ENCODE peak calls at places on chromosomes 1 and 21, in four cellular contexts. Z is GM12878, Y is HL-60, G is K562. F is an unnamed sample.

GRCh38 chr1:62384276-62385005 is 52.4 kb upstream of the USP1 start:
- DNase-seq in Z (no peak), Y (no peak), G (no peak), F (no peak)

GRCh38 chr1:228459091-228459993 is 27.8 kb upstream of the RNF187 start:
- DNase-seq in Z (no peak), Y (peak), G (peak), F (peak)

GRCh38 chr1:17574502-17574901 is 35.0 kb downstream of the ARHGEF10L start:
- DNase-seq in Z (no peak), Y (no peak), G (no peak), F (no peak)

GRCh38 chr1:155093938-155094621 is 15.4 kb downstream of the EFNA3 start:
- DNase-seq in Z (no peak), Y (peak), G (peak), F (no peak)

GRCh38 chr1:11780380-11781147 is 18.6 kb downstream of the C1orf167 start:
- DNase-seq in Z (no peak), Y (no peak), G (no peak), F (no peak)

GRCh38 chr1:160707171-160708109 is 4.2 kb downstream of the CD48 start:
- DNase-seq in Z (no peak), Y (no peak), G (no peak), F (no peak)

GRCh38 chr1:44568128-44568900 is 106.0 kb downstream of the TMEM53 start:
- DNase-seq in Z (no peak), Y (no peak), G (no peak), F (no peak)

GRCh38 chr1:217626321-217626720 is 4.6 kb downstream of the GPATCH2 start:
- DNase-seq in Z (no peak), Y (no peak), G (no peak), F (no peak)

GRCh38 chr21:45975017-45975595 is 6.5 kb upstream of the COL6A1 start:
- DNase-seq in Z (no peak), Y (no peak), G (no peak), F (no peak)

GRCh38 chr1:214552174-214552608 is 789 bp upstream of the PTPN14 start:
- DNase-seq in Z (no peak), Y (no peak), G (no peak), F (peak)

GRCh38 chr1:226097866-226098625 is 35.5 kb downstream of the H3-3A start:
- DNase-seq in Z (no peak), Y (no peak), G (no peak), F (no peak)
- TF ChIP-seq SPI1 in Z (no peak), Y (no peak), G (no peak), F (no peak)

GRCh38 chr1:38064232-38064903 is 17.8 kb upstream of the POU3F1 start:
- DNase-seq in Z (no peak), Y (no peak), G (peak), F (no peak)
- TF ChIP-seq SPI1 in Z (no peak), Y (no peak), G (no peak), F (no peak)

GRCh38 chr21:14259669-14260458 is 43.9 kb downstream of the RBM11 start:
- DNase-seq in Z (no peak), Y (peak), G (peak), F (no peak)
- TF ChIP-seq SPI1 in Z (no peak), Y (no peak), G (no peak), F (no peak)

GRCh38 chr1:22900451-22900850 is 72.2 kb downstream of the LACTBL1 start:
- DNase-seq in Z (no peak), Y (no peak), G (no peak), F (no peak)

GRCh38 chr1:22908880-22909426 is 63.7 kb downstream of the LACTBL1 start:
- DNase-seq in Z (no peak), Y (no peak), G (peak), F (no peak)

GRCh38 chr1:22906968-22907367 is 65.7 kb downstream of the LACTBL1 start:
- DNase-seq in Z (no peak), Y (no peak), G (no peak), F (no peak)

GRCh38 chr1:22907528-22907927 is 65.1 kb downstream of the LACTBL1 start:
- DNase-seq in Z (no peak), Y (no peak), G (no peak), F (no peak)

DNA sequence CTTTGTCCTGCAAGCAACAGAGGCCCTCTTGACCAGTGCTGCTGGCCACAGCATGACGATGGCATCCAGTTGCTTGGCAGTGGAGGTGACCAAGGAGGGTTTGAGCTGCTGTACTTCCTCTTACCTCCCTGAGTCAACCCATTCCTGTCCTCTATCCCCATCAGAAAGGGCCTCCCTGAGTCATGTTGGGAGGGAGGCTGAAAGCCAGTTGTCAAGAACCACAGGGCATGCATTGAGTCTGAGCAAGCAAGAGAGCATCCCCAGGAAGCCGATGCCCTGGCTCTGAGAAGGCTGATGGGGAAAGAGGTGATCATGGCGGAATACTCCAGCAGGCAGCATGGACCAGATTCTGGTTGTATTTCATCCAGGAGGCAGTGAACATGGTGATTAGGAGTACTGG is 69.6 kb downstream of the LACTBL1 start:
- DNase-seq in Z (no peak), Y (no peak), G (no peak), F (no peak)
- TF ChIP-seq SPI1 in Z (no peak), Y (no peak), G (no peak), F (no peak)

DNA sequence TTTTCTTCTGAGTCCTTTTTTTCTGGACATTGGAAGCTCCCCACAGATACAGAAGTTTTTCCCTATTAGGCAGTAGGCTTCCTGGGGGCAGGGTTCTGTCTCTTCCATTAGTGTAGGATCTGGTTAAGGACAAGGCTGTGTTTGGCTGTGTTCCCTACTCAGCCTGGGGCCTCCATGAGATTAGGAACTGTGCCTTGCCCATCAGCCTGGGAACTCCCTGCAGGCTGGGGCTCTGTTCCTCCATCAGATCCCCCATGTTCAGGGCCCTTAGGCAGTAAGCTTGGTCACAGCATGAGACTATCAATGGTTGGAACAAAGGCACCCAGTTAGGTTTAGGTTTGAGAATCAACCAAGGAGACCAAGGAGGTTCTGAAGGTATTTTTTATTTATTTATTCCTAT is 22.7 kb downstream of the NAV1 start:
- DNase-seq in Z (no peak), Y (no peak), G (no peak), F (no peak)
- TF ChIP-seq SPI1 in Z (no peak), Y (no peak), G (no peak), F (no peak)

GRCh38 chr1:230176871-230177411 is 109.9 kb downstream of the GALNT2 start:
- DNase-seq in Z (no peak), Y (peak), G (peak), F (no peak)
- TF ChIP-seq SPI1 in Z (no peak), Y (no peak), G (peak), F (peak)

DNA sequence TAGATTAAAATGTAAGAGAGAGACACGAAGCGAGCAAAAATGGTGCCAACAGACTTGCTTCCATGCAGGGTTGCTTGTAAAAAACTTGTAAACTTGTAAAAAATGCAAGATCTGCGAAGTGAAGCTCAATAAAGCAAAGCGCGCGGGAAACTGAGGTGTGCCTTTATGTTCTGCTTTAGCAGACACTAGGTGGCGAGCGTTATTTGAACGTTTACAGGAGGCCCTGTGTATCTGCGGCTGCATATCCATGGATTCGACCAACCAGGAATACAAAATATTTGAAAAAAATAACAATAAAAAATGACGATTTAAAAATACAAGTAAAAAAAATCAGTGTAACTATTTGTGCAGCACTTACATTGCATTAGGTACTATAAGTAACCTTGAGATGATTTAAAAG is 1.5 kb downstream of the UBE2G2 start:
- DNase-seq in Z (no peak), Y (peak), G (no peak), F (no peak)
- TF ChIP-seq SPI1 in Z (no peak), Y (no peak), G (no peak), F (no peak)

GRCh38 chr1:34916104-34916503 is 13.3 kb downstream of the DLGAP3 start:
- DNase-seq in Z (no peak), Y (no peak), G (no peak), F (no peak)

GRCh38 chr1:34915521-34915920 is 13.9 kb downstream of the DLGAP3 start:
- DNase-seq in Z (no peak), Y (no peak), G (no peak), F (no peak)

GRCh38 chr1:34914958-34915357 is 14.5 kb downstream of the DLGAP3 start:
- DNase-seq in Z (no peak), Y (no peak), G (no peak), F (no peak)

GRCh38 chr1:34917017-34917416 is 12.4 kb downstream of the DLGAP3 start:
- DNase-seq in Z (no peak), Y (no peak), G (no peak), F (no peak)

DNA sequence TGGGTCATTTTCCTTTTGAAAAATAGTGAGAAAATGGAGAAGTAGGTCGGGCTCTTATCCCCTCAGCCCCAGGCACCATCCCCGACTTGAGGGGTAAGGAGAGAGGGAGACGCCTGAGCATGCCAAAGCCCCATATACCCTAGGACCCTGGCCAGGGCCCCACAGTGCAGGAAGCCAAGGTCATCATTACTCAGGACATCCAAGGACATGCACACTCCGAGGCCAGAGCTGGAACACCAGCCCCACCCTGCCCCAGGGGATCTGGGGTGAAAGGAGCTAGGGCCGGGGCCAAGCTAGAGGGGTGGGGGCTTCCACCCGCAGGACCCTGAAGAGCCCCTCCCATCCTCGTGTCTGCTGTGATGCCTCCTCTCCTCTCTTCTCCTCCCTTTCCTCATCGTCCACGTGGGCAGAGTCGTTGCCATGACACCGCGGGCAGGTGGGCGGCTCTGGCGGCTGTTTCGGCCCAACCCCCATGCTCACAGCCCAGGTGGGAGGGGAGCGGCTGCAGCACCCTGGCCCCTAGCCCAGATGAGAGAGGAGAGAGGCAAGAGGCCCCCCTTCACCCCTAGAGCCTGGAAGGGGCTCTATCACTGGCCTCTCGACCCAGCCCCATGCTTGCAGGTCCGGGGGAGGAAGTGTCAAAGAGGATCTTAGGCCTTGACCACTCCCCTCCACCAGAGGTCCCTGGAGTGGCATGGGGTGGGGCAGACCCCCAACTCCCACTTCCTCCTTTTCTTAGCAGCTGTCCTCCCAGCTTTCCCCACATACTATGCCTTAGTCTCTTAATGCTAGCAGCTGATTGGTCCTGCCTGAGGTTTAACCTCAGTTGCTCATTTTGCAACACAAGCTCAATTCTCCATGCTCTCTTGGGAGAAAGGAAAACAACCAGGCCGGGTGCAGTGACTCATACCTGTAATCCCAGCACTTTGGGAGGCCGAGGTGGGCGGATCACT is 10.6 kb downstream of the DLGAP3 start:
- DNase-seq in Z (peak), Y (peak), G (peak), F (peak)
- TF ChIP-seq SPI1 in Z (peak), Y (peak), G (peak), F (peak)

GRCh38 chr21:32499249-32500055 is 85.9 kb downstream of the TCP10L start:
- DNase-seq in Z (no peak), Y (no peak), G (no peak), F (no peak)
- TF ChIP-seq SPI1 in Z (no peak), Y (no peak), G (no peak), F (no peak)

F was measured in GM12891.